ENCODE peak calls at places on chromosomes 2 and 18, in five cellular contexts. One of them, this sample, is unnamed.

GRCh38 chr2:74391209-74391579 is 11.1 kb upstream of the DCTN1 start:
- DNase-seq in stimulated activated CD4-positive, alpha-beta T cell treated with anti-CD3 and anti-CD28 coated beads, Interleukin-4, amount 100 ng/mL, for 24 hours: no peak
- DNase-seq in right atrium auricular region: no peak
- DNase-seq in neural crest cell: no peak
- DNase-seq in Kasumi-1: peak; percentile 10
- DNase-seq in this sample: no peak

GRCh38 chr18:57249109-57249508 is 102.2 kb downstream of the BOD1L2 start:
- DNase-seq in stimulated activated CD4-positive, alpha-beta T cell treated with anti-CD3 and anti-CD28 coated beads, Interleukin-4, amount 100 ng/mL, for 24 hours: no peak
- DNase-seq in right atrium auricular region: no peak
- DNase-seq in neural crest cell: peak; percentile 16
- DNase-seq in Kasumi-1: no peak
- DNase-seq in this sample: no peak

GRCh38 chr2:239625106-239625845 is 224.5 kb upstream of the HDAC4 start:
- DNase-seq in stimulated activated CD4-positive, alpha-beta T cell treated with anti-CD3 and anti-CD28 coated beads, Interleukin-4, amount 100 ng/mL, for 24 hours: no peak
- DNase-seq in right atrium auricular region: peak; percentile 32
- DNase-seq in neural crest cell: no peak
- DNase-seq in Kasumi-1: no peak
- DNase-seq in this sample: no peak

GRCh38 chr2:44055229-44055628 is 59.4 kb upstream of the LRPPRC start:
- DNase-seq in stimulated activated CD4-positive, alpha-beta T cell treated with anti-CD3 and anti-CD28 coated beads, Interleukin-4, amount 100 ng/mL, for 24 hours: no peak
- DNase-seq in right atrium auricular region: no peak
- DNase-seq in neural crest cell: no peak
- DNase-seq in Kasumi-1: no peak
- DNase-seq in this sample: no peak

GRCh38 chr18:44093253-44093652 is 587.4 kb upstream of the SETBP1 start:
- DNase-seq in stimulated activated CD4-positive, alpha-beta T cell treated with anti-CD3 and anti-CD28 coated beads, Interleukin-4, amount 100 ng/mL, for 24 hours: no peak
- DNase-seq in right atrium auricular region: no peak
- DNase-seq in neural crest cell: no peak
- DNase-seq in Kasumi-1: no peak
- DNase-seq in this sample: peak; percentile 57

GRCh38 chr2:102049756-102050443 is 58.1 kb downstream of the IL1R2 start:
- DNase-seq in stimulated activated CD4-positive, alpha-beta T cell treated with anti-CD3 and anti-CD28 coated beads, Interleukin-4, amount 100 ng/mL, for 24 hours: no peak
- DNase-seq in right atrium auricular region: peak; percentile 83
- DNase-seq in neural crest cell: no peak
- DNase-seq in Kasumi-1: no peak
- DNase-seq in this sample: no peak

GRCh38 chr2:138090330-138090729 is 126.1 kb downstream of the HNMT start:
- DNase-seq in stimulated activated CD4-positive, alpha-beta T cell treated with anti-CD3 and anti-CD28 coated beads, Interleukin-4, amount 100 ng/mL, for 24 hours: no peak
- DNase-seq in right atrium auricular region: no peak
- DNase-seq in neural crest cell: no peak
- DNase-seq in Kasumi-1: peak; percentile 96
- DNase-seq in this sample: peak; percentile 84

GRCh38 chr2:227472265-227473018 is 486 bp downstream of the AGFG1 start:
- DNase-seq in stimulated activated CD4-positive, alpha-beta T cell treated with anti-CD3 and anti-CD28 coated beads, Interleukin-4, amount 100 ng/mL, for 24 hours: peak; percentile 54
- DNase-seq in right atrium auricular region: no peak
- DNase-seq in neural crest cell: peak; percentile 28
- DNase-seq in Kasumi-1: peak; percentile 2
- DNase-seq in this sample: peak; percentile 42

GRCh38 chr2:1548910-1549673 is 135.8 kb downstream of the TPO start:
- DNase-seq in stimulated activated CD4-positive, alpha-beta T cell treated with anti-CD3 and anti-CD28 coated beads, Interleukin-4, amount 100 ng/mL, for 24 hours: no peak
- DNase-seq in right atrium auricular region: no peak
- DNase-seq in neural crest cell: no peak
- DNase-seq in Kasumi-1: no peak
- DNase-seq in this sample: no peak

GRCh38 chr2:201916565-201916964 is 110.2 kb downstream of the CDK15 start:
- DNase-seq in stimulated activated CD4-positive, alpha-beta T cell treated with anti-CD3 and anti-CD28 coated beads, Interleukin-4, amount 100 ng/mL, for 24 hours: no peak
- DNase-seq in right atrium auricular region: no peak
- DNase-seq in neural crest cell: no peak
- DNase-seq in Kasumi-1: no peak
- DNase-seq in this sample: no peak

GRCh38 chr2:143390185-143390584 is 261.0 kb downstream of the ARHGAP15 start:
- DNase-seq in stimulated activated CD4-positive, alpha-beta T cell treated with anti-CD3 and anti-CD28 coated beads, Interleukin-4, amount 100 ng/mL, for 24 hours: no peak
- DNase-seq in right atrium auricular region: no peak
- DNase-seq in neural crest cell: no peak
- DNase-seq in Kasumi-1: no peak
- DNase-seq in this sample: no peak

GRCh38 chr2:23350026-23350791 is 34.8 kb upstream of the KLHL29 start:
- DNase-seq in stimulated activated CD4-positive, alpha-beta T cell treated with anti-CD3 and anti-CD28 coated beads, Interleukin-4, amount 100 ng/mL, for 24 hours: no peak
- DNase-seq in right atrium auricular region: no peak
- DNase-seq in neural crest cell: no peak
- DNase-seq in Kasumi-1: no peak
- DNase-seq in this sample: no peak

GRCh38 chr2:3594493-3595281 is at the start of gene COLEC11:
- DNase-seq in stimulated activated CD4-positive, alpha-beta T cell treated with anti-CD3 and anti-CD28 coated beads, Interleukin-4, amount 100 ng/mL, for 24 hours: no peak
- DNase-seq in right atrium auricular region: peak; percentile 79
- DNase-seq in neural crest cell: no peak
- DNase-seq in Kasumi-1: no peak
- DNase-seq in this sample: peak; percentile 63

GRCh38 chr2:218091743-218092142 is 22.7 kb downstream of the RUFY4 start:
- DNase-seq in stimulated activated CD4-positive, alpha-beta T cell treated with anti-CD3 and anti-CD28 coated beads, Interleukin-4, amount 100 ng/mL, for 24 hours: no peak
- DNase-seq in right atrium auricular region: no peak
- DNase-seq in neural crest cell: no peak
- DNase-seq in Kasumi-1: no peak
- DNase-seq in this sample: no peak

GRCh38 chr18:53698907-53699306 is 525.6 kb downstream of the MBD2 start:
- DNase-seq in stimulated activated CD4-positive, alpha-beta T cell treated with anti-CD3 and anti-CD28 coated beads, Interleukin-4, amount 100 ng/mL, for 24 hours: no peak
- DNase-seq in right atrium auricular region: no peak
- DNase-seq in neural crest cell: peak; percentile 29
- DNase-seq in Kasumi-1: peak; percentile 53
- DNase-seq in this sample: peak; percentile 75

GRCh38 chr2:71243548-71244301 is 16.8 kb upstream of the PAIP2B start:
- DNase-seq in stimulated activated CD4-positive, alpha-beta T cell treated with anti-CD3 and anti-CD28 coated beads, Interleukin-4, amount 100 ng/mL, for 24 hours: no peak
- DNase-seq in right atrium auricular region: no peak
- DNase-seq in neural crest cell: no peak
- DNase-seq in Kasumi-1: no peak
- DNase-seq in this sample: no peak

GRCh38 chr2:220786216-220786615 is 785.9 kb downstream of the EPHA4 start:
- DNase-seq in stimulated activated CD4-positive, alpha-beta T cell treated with anti-CD3 and anti-CD28 coated beads, Interleukin-4, amount 100 ng/mL, for 24 hours: no peak
- DNase-seq in right atrium auricular region: no peak
- DNase-seq in neural crest cell: no peak
- DNase-seq in Kasumi-1: no peak
- DNase-seq in this sample: no peak

GRCh38 chr2:99488999-99489757 is 639 bp downstream of the REV1 start:
- DNase-seq in stimulated activated CD4-positive, alpha-beta T cell treated with anti-CD3 and anti-CD28 coated beads, Interleukin-4, amount 100 ng/mL, for 24 hours: peak; percentile 32
- DNase-seq in right atrium auricular region: peak; percentile 67
- DNase-seq in neural crest cell: peak; percentile 30
- DNase-seq in Kasumi-1: peak; percentile 44
- DNase-seq in this sample: peak; percentile 50

GRCh38 chr2:155062250-155062985 is 363.9 kb downstream of the KCNJ3 start:
- DNase-seq in stimulated activated CD4-positive, alpha-beta T cell treated with anti-CD3 and anti-CD28 coated beads, Interleukin-4, amount 100 ng/mL, for 24 hours: no peak
- DNase-seq in right atrium auricular region: no peak
- DNase-seq in neural crest cell: no peak
- DNase-seq in Kasumi-1: no peak
- DNase-seq in this sample: no peak

GRCh38 chr2:182642328-182642727 is 73.7 kb upstream of the DNAJC10 start:
- DNase-seq in stimulated activated CD4-positive, alpha-beta T cell treated with anti-CD3 and anti-CD28 coated beads, Interleukin-4, amount 100 ng/mL, for 24 hours: peak; percentile 14
- DNase-seq in right atrium auricular region: peak; percentile 77
- DNase-seq in neural crest cell: no peak
- DNase-seq in Kasumi-1: peak; percentile 42
- DNase-seq in this sample: peak; percentile 88

GRCh38 chr2:215548714-215549113 is 112.8 kb upstream of the FN1 start:
- DNase-seq in stimulated activated CD4-positive, alpha-beta T cell treated with anti-CD3 and anti-CD28 coated beads, Interleukin-4, amount 100 ng/mL, for 24 hours: no peak
- DNase-seq in right atrium auricular region: no peak
- DNase-seq in neural crest cell: no peak
- DNase-seq in Kasumi-1: no peak
- DNase-seq in this sample: peak; percentile 84

GRCh38 chr18:31795747-31796146 is 35.1 kb upstream of the SLC25A52 start:
- DNase-seq in stimulated activated CD4-positive, alpha-beta T cell treated with anti-CD3 and anti-CD28 coated beads, Interleukin-4, amount 100 ng/mL, for 24 hours: no peak
- DNase-seq in right atrium auricular region: no peak
- DNase-seq in neural crest cell: no peak
- DNase-seq in Kasumi-1: no peak
- DNase-seq in this sample: no peak

GRCh38 chr2:160432633-160433032 is 61.0 kb downstream of the RBMS1 start:
- DNase-seq in stimulated activated CD4-positive, alpha-beta T cell treated with anti-CD3 and anti-CD28 coated beads, Interleukin-4, amount 100 ng/mL, for 24 hours: no peak
- DNase-seq in right atrium auricular region: no peak
- DNase-seq in neural crest cell: no peak
- DNase-seq in Kasumi-1: no peak
- DNase-seq in this sample: no peak

GRCh38 chr2:78486565-78486964 is 538.9 kb upstream of the REG3G start:
- DNase-seq in stimulated activated CD4-positive, alpha-beta T cell treated with anti-CD3 and anti-CD28 coated beads, Interleukin-4, amount 100 ng/mL, for 24 hours: no peak
- DNase-seq in right atrium auricular region: no peak
- DNase-seq in neural crest cell: no peak
- DNase-seq in Kasumi-1: no peak
- DNase-seq in this sample: no peak

GRCh38 chr18:10833656-10834055 is 307.8 kb downstream of the NAPG start:
- DNase-seq in stimulated activated CD4-positive, alpha-beta T cell treated with anti-CD3 and anti-CD28 coated beads, Interleukin-4, amount 100 ng/mL, for 24 hours: no peak
- DNase-seq in right atrium auricular region: no peak
- DNase-seq in neural crest cell: no peak
- DNase-seq in Kasumi-1: no peak
- DNase-seq in this sample: no peak

GRCh38 chr2:240457223-240458043 is 22.0 kb downstream of the GPC1 start:
- DNase-seq in stimulated activated CD4-positive, alpha-beta T cell treated with anti-CD3 and anti-CD28 coated beads, Interleukin-4, amount 100 ng/mL, for 24 hours: no peak
- DNase-seq in right atrium auricular region: no peak
- DNase-seq in neural crest cell: no peak
- DNase-seq in Kasumi-1: no peak
- DNase-seq in this sample: no peak

This sample was measured in choroid plexus epithelial cell.